ENCODE peak calls at places on chromosomes 7 and 10, in four cellular contexts. X is kidney, H is brain microvascular endothelial cell, E is heart right ventricle. M is an unnamed sample.

GRCh38 chr7:150942591-150943452 is 35.3 kb downstream of the KCNH2 start:
- DNase-seq in X (peak; percentile 54), H (no peak), E (no peak), M (no peak)

GRCh38 chr7:91165846-91166230 is 98.4 kb upstream of the FZD1 start:
- DNase-seq in X (no peak), H (no peak), E (no peak), M (no peak)

GRCh38 chr7:22109761-22110160 is 164.1 kb upstream of the CDCA7L start:
- DNase-seq in X (peak; percentile 56), H (peak; percentile 9), E (no peak), M (peak; percentile 50)

GRCh38 chr10:94088926-94089381 is 95.2 kb downstream of the PLCE1 start:
- DNase-seq in X (no peak), H (peak; percentile 28), E (no peak), M (peak; percentile 46)

GRCh38 chr10:132696204-132696603 is 89.7 kb downstream of the NKX6-2 start:
- DNase-seq in X (no peak), H (no peak), E (no peak), M (no peak)

GRCh38 chr10:113492181-113492580 is 60.7 kb upstream of the HABP2 start:
- DNase-seq in X (no peak), H (no peak), E (no peak), M (no peak)

GRCh38 chr10:44300666-44301649 is 83.9 kb downstream of the CXCL12 start:
- DNase-seq in X (peak; percentile 87), H (peak; percentile 97), E (no peak), M (no peak)

GRCh38 chr7:24024689-24025088 is 259.3 kb upstream of the NPY start:
- DNase-seq in X (no peak), H (no peak), E (no peak), M (peak; percentile 14)

GRCh38 chr7:108093903-108094302 is 36.3 kb downstream of the LAMB4 start:
- DNase-seq in X (no peak), H (no peak), E (no peak), M (no peak)

GRCh38 chr10:103241262-103242011 is 4.2 kb upstream of the RPEL1 start:
- DNase-seq in X (peak; percentile 77), H (peak; percentile 10), E (no peak), M (no peak)

GRCh38 chr10:30784521-30784895 is 155.0 kb upstream of the LYZL2 start:
- DNase-seq in X (no peak), H (no peak), E (no peak), M (no peak)

GRCh38 chr7:139602143-139602722 is 78.7 kb downstream of the CLEC2L start:
- DNase-seq in X (no peak), H (peak; percentile 24), E (no peak), M (no peak)

GRCh38 chr10:18542832-18543231 is 108.6 kb downstream of the NSUN6 start:
- DNase-seq in X (no peak), H (peak; percentile 1), E (no peak), M (no peak)

GRCh38 chr10:49008056-49008455 is 68.4 kb upstream of the LRRC18 start:
- DNase-seq in X (no peak), H (no peak), E (peak; percentile 52), M (no peak)

GRCh38 chr7:159084069-159084801 is 60.4 kb downstream of the VIPR2 start:
- DNase-seq in X (no peak), H (no peak), E (peak; percentile 55), M (no peak)

GRCh38 chr10:71621263-71621751 is 98.3 kb downstream of the C10orf105 start:
- DNase-seq in X (no peak), H (no peak), E (no peak), M (peak; percentile 46)

GRCh38 chr10:98309366-98310355 is 41.7 kb upstream of the LOXL4 start:
- DNase-seq in X (peak; percentile 91), H (peak; percentile 71), E (peak; percentile 76), M (peak; percentile 89)

GRCh38 chr7:40922316-40922670 is 780.6 kb downstream of the INHBA start:
- DNase-seq in X (no peak), H (peak; percentile 44), E (no peak), M (no peak)

GRCh38 chr10:116097239-116097751 is 175.7 kb downstream of the GFRA1 start:
- DNase-seq in X (no peak), H (no peak), E (no peak), M (peak; percentile 73)

GRCh38 chr7:134502463-134502862 is 24.9 kb upstream of the AKR1B10 start:
- DNase-seq in X (no peak), H (peak; percentile 30), E (no peak), M (no peak)

GRCh38 chr7:15612205-15612604 is 50.4 kb upstream of the AGMO start:
- DNase-seq in X (no peak), H (no peak), E (no peak), M (no peak)

GRCh38 chr7:31937982-31938381 is 132.2 kb downstream of the PDE1C start:
- DNase-seq in X (no peak), H (no peak), E (no peak), M (no peak)

GRCh38 chr7:43647772-43648643 is 65.1 kb downstream of the STK17A start:
- DNase-seq in X (peak; percentile 82), H (peak; percentile 94), E (peak; percentile 43), M (no peak)

GRCh38 chr7:142338633-142339501 is 81.0 kb upstream of the PRSS58 start:
- DNase-seq in X (no peak), H (peak; percentile 37), E (peak; percentile 33), M (peak; percentile 94)

GRCh38 chr10:73506491-73506890 is 10.7 kb upstream of the PPP3CB start:
- DNase-seq in X (no peak), H (no peak), E (no peak), M (no peak)

GRCh38 chr7:148858489-148858888 is 25.6 kb downstream of the EZH2 start:
- DNase-seq in X (no peak), H (no peak), E (no peak), M (no peak)

GRCh38 chr10:6766061-6766460 is 186.0 kb upstream of the PRKCQ start:
- DNase-seq in X (no peak), H (no peak), E (no peak), M (no peak)

GRCh38 chr10:126459878-126460481 is 71.7 kb upstream of the ADAM12 start:
- DNase-seq in X (no peak), H (peak; percentile 97), E (no peak), M (no peak)

GRCh38 chr7:132846086-132846485 is 235.8 kb downstream of the CHCHD3 start:
- DNase-seq in X (no peak), H (no peak), E (no peak), M (no peak)

GRCh38 chr7:109984726-109985125 is 1106.2 kb upstream of the LRRN3 start:
- DNase-seq in X (no peak), H (peak; percentile 12), E (no peak), M (no peak)

GRCh38 chr7:44983742-44984477 is 5.1 kb upstream of the MYO1G start:
- DNase-seq in X (peak; percentile 27), H (no peak), E (no peak), M (no peak)

GRCh38 chr10:113226404-113226803 is 276.4 kb downstream of the TCF7L2 start:
- DNase-seq in X (no peak), H (no peak), E (no peak), M (no peak)

GRCh38 chr10:47414752-47415519 is 30.8 kb upstream of the ZNF488 start:
- DNase-seq in X (peak; percentile 46), H (no peak), E (no peak), M (no peak)

GRCh38 chr7:129989466-129989865 is 36.7 kb upstream of the UBE2H start:
- DNase-seq in X (no peak), H (no peak), E (no peak), M (no peak)

GRCh38 chr7:128937647-128938523 is at the start of gene IRF5:
- DNase-seq in X (peak; percentile 88), H (no peak), E (peak; percentile 55), M (peak; percentile 41)

GRCh38 chr7:107742678-107743566 is 1.0 kb upstream of the CBLL1 start:
- DNase-seq in X (peak; percentile 84), H (no peak), E (peak; percentile 55), M (no peak)

GRCh38 chr10:89001024-89001423 is 10.4 kb downstream of the FAS start:
- DNase-seq in X (no peak), H (no peak), E (no peak), M (no peak)

GRCh38 chr7:95628831-95629439 is 32.6 kb upstream of the PDK4 start:
- DNase-seq in X (no peak), H (peak; percentile 39), E (no peak), M (no peak)
- TF ChIP-seq CTCF in X (no peak), H (no peak), E (no peak), M (no peak)

GRCh38 chr10:92989250-92989649 is 71.3 kb upstream of the CYP26C1 start:
- DNase-seq in X (no peak), H (no peak), E (no peak), M (no peak)
- H3K27ac ChIP-seq in X (no peak overlapping the region), H (no peak overlapping the region), E (no peak overlapping the region), M (no peak overlapping the region)

GRCh38 chr10:110577056-110577455 is 9.6 kb downstream of the SMC3 start:
- DNase-seq in X (no peak), H (no peak), E (no peak), M (no peak)

GRCh38 chr10:110572862-110573261 is 5.4 kb downstream of the SMC3 start:
- DNase-seq in X (no peak), H (no peak), E (no peak), M (no peak)

GRCh38 chr10:110576220-110576619 is 8.7 kb downstream of the SMC3 start:
- DNase-seq in X (no peak), H (peak; percentile 70), E (no peak), M (no peak)

GRCh38 chr10:110571093-110571743 is 3.7 kb downstream of the SMC3 start:
- DNase-seq in X (no peak), H (no peak), E (no peak), M (peak; percentile 36)

DNA sequence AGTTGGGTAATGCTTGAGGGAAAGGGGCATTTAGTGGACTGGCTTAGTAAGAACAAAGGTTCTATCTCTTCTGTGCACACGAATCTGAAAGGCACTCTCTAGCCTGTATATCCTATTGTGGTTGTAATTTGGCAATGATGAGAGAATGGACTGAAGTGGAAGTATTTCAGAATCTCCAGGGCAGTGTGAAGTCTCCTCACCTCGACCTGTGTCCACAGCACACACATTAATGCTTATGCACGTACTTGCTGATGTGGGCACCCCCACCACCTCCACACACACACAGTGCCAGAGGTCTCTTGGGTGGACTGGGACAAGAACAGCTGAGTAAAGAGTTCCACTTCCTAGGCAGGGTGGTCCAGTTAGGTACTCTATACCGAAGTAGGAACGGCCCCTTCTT is 6.9 kb downstream of the SMC3 start:
- DNase-seq in X (no peak), H (no peak), E (no peak), M (no peak)
- H3K36me3 ChIP-seq in X (peaks cover 8% of the 10 kb centered on the region), H (peaks cover 10% of the 10 kb centered on the region), E (peaks cover 60% of the 10 kb centered on the region), M (peaks cover 83% of the 10 kb centered on the region)

GRCh38 chr7:29976265-29976664 is 13.3 kb downstream of the SCRN1 start:
- DNase-seq in X (no peak), H (no peak), E (no peak), M (no peak)

GRCh38 chr7:29977926-29978652 is 11.5 kb downstream of the SCRN1 start:
- DNase-seq in X (no peak), H (no peak), E (no peak), M (peak; percentile 31)

GRCh38 chr7:29975564-29975963 is 14.0 kb downstream of the SCRN1 start:
- DNase-seq in X (no peak), H (no peak), E (no peak), M (no peak)

GRCh38 chr7:29974286-29974685 is 15.3 kb downstream of the SCRN1 start:
- DNase-seq in X (no peak), H (no peak), E (no peak), M (no peak)

DNA sequence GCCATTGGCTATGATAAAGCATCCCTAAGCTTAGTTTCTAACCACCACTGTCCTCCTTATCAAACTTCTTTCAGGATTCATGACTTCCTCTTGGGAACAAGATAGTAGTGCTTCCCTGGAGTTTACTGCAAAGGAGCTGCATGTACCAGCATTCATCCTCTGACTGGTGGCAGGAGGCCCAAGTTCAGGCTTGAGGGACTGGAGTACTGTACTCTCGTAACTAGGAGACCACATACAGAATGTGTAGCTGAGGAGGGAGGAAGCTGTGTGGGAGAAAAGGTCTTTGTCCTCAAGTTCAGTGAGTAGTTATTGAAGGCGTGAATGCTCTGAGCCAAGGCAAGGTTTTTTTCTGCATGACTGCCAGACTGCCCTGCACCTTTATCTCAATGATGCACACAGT is 12.9 kb downstream of the SCRN1 start:
- DNase-seq in X (no peak), H (no peak), E (no peak), M (no peak)
- TF ChIP-seq CTCF in X (no peak), H (no peak), E (no peak), M (no peak)

M was measured in WERI-Rb-1.